ENCODE peak calls at places on chromosomes 7 and 10, in four cellular contexts. W is T-helper 1 cell, J is COR-L47, U is AG10803. E is an unnamed sample.

GRCh38 chr7:116864084-116864483 is 1.7 kb downstream of the CAPZA2 start:
- DNase-seq in W (no peak), J (no peak), U (no peak), E (peak; percentile 5)

GRCh38 chr7:158583143-158583542 is 4.5 kb downstream of the PTPRN2 start:
- DNase-seq in W (no peak), J (no peak), U (no peak), E (no peak)

GRCh38 chr10:91987397-91988037 is 63.9 kb downstream of the BTAF1 start:
- DNase-seq in W (no peak), J (no peak), U (no peak), E (no peak)

GRCh38 chr10:117413928-117414618 is 38.8 kb upstream of the PDZD8 start:
- DNase-seq in W (no peak), J (no peak), U (peak; percentile 41), E (no peak)

GRCh38 chr10:79547973-79548372 is 12.2 kb downstream of the SFTPA2 start:
- DNase-seq in W (no peak), J (no peak), U (no peak), E (no peak)

GRCh38 chr10:13767721-13768178 is 181.0 kb downstream of the PRPF18 start:
- DNase-seq in W (no peak), J (no peak), U (no peak), E (no peak)

GRCh38 chr7:158247758-158248487 is 339.7 kb downstream of the PTPRN2 start:
- DNase-seq in W (no peak), J (no peak), U (no peak), E (no peak)

GRCh38 chr10:70832852-70833542 is 17.2 kb downstream of the SGPL1 start:
- DNase-seq in W (no peak), J (no peak), U (peak; percentile 91), E (peak; percentile 89)

GRCh38 chr7:107505997-107506682 is 36.3 kb downstream of the GPR22 start:
- DNase-seq in W (no peak), J (peak; percentile 80), U (no peak), E (peak; percentile 27)

GRCh38 chr10:96319754-96320514 is 15.7 kb downstream of the DNTT start:
- DNase-seq in W (no peak), J (no peak), U (no peak), E (peak; percentile 3)

GRCh38 chr10:95214369-95214768 is 20.3 kb downstream of the ACSM6 start:
- DNase-seq in W (no peak), J (no peak), U (no peak), E (peak; percentile 53)

GRCh38 chr7:11343818-11344413 is 370.2 kb downstream of the PHF14 start:
- DNase-seq in W (no peak), J (peak; percentile 44), U (peak; percentile 43), E (peak; percentile 72)

E was measured in astrocyte of the hippocampus.